ENCODE peak calls at places on chromosomes 5 and 9, in five cellular contexts. M is neuronal stem cell, K is mesenchymal stem cell, A is trophoblast cell, E is H1. V is an unnamed sample.

GRCh38 chr9:113602126-113603119 is 138.9 kb downstream of the RGS3 start:
- DNase-seq in M (no peak), K (peak), A (no peak), E (peak), V (peak)

GRCh38 chr5:181181650-181182565 is 23.1 kb downstream of the TRIM7 start:
- DNase-seq in M (no peak), K (peak), A (peak), E (no peak), V (peak)

GRCh38 chr9:97623946-97624345 is 9.2 kb downstream of the TSTD2 start:
- DNase-seq in M (no peak), K (no peak), A (no peak), E (no peak), V (no peak)

GRCh38 chr5:85814596-85814995 is 803.1 kb upstream of the COX7C start:
- DNase-seq in M (peak), K (peak), A (peak), E (peak), V (peak)

GRCh38 chr9:131728961-131729360 is 10.9 kb downstream of the RAPGEF1 start:
- DNase-seq in M (no peak), K (no peak), A (no peak), E (no peak), V (no peak)

GRCh38 chr9:111949919-111950318 is 53.3 kb downstream of the UGCG start:
- DNase-seq in M (no peak), K (no peak), A (no peak), E (no peak), V (no peak)

GRCh38 chr5:140827704-140828401 is at the start of gene PCDHA6:
- DNase-seq in M (no peak), K (peak), A (no peak), E (no peak), V (no peak)

GRCh38 chr9:69649566-69650260 is 22.5 kb downstream of the APBA1 start:
- DNase-seq in M (no peak), K (peak), A (no peak), E (no peak), V (no peak)

GRCh38 chr9:128706045-128706444 is 3.7 kb downstream of the PKN3 start:
- DNase-seq in M (no peak), K (no peak), A (no peak), E (no peak), V (peak)

GRCh38 chr9:85377751-85378289 is 363.9 kb downstream of the AGTPBP1 start:
- DNase-seq in M (no peak), K (peak), A (no peak), E (no peak), V (no peak)

GRCh38 chr5:132434813-132435286 is 55.7 kb downstream of the IRF1 start:
- DNase-seq in M (no peak), K (no peak), A (no peak), E (no peak), V (no peak)

GRCh38 chr5:107672212-107673105 is 1.7 kb upstream of the EFNA5 start:
- DNase-seq in M (peak), K (peak), A (peak), E (peak), V (peak)

GRCh38 chr5:138180183-138180782 is 1.4 kb downstream of the KIF20A start:
- DNase-seq in M (peak), K (peak), A (peak), E (no peak), V (no peak)

DNA sequence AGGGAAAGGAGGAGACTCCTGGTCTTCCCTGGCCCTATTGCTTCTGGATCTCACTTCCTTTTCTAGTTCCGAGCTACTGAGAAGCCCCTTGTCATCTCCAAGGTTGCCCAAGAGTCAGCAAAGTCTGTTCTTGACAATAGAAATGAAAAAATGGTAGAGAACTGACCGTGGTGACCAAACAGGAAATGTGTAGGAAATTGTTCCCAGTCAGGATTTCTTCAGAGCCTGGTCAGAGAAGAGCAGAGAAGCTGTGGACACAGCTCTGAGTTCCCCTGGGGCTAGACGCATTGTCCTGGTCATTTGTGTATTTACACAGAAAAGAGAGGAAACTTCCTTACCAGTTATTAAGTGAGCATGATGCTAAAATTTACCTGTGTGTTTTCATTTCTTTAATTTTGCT is 35.6 kb downstream of the S1PR3 start:
- DNase-seq in M (no peak), K (no peak), A (no peak), E (no peak), V (no peak)
- H2BK12ac ChIP-seq in M (no peak), K (no peak), A (peak), E (no peak), V (no peak)

GRCh38 chr5:172849636-172850453 is 15.8 kb downstream of the ERGIC1 start:
- DNase-seq in M (no peak), K (no peak), A (no peak), E (no peak), V (no peak)
- H2BK5ac ChIP-seq in M (no peak), K (no peak), A (no peak), E (no peak), V (no peak)

GRCh38 chr5:117143381-117143780 is 568.8 kb upstream of the SEMA6A start:
- DNase-seq in M (no peak), K (peak), A (peak), E (no peak), V (no peak)
- H2BK12ac ChIP-seq in M (no peak), K (no peak), A (no peak), E (no peak), V (no peak)

DNA sequence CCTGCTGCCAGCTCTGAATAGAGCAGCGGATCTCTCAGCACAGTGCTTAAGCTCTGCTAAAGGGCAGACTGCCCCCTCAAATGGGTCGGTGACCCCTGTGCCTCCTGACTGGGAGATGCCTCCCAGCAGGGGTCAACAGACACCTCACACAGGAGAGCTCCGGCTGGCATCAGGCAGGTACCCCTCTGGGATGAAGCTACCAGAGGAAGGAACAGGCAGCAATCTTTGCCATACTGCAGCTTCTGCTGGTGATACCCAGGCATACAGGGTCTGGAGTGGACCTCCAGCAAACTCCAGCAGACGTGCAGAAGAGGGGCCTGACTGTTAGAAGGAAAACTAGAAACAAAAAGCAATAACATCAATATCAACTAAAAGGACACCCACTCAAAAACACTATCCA is 131.6 kb downstream of the TMEM232 start:
- DNase-seq in M (no peak), K (no peak), A (no peak), E (no peak), V (no peak)
- H2BK5ac ChIP-seq in M (no peak), K (no peak), A (no peak), E (no peak), V (no peak)

GRCh38 chr9:73074176-73074708 is 77.4 kb upstream of the ANXA1 start:
- DNase-seq in M (no peak), K (peak), A (no peak), E (no peak), V (no peak)
- H2BK12ac ChIP-seq in M (no peak), K (no peak), A (no peak), E (no peak), V (no peak)

GRCh38 chr5:35884125-35884788 is 27.6 kb downstream of the IL7R start:
- DNase-seq in M (no peak), K (peak), A (peak), E (no peak), V (peak)
- H2BK5ac ChIP-seq in M (no peak), K (no peak), A (no peak), E (no peak), V (no peak)

GRCh38 chr5:143261748-143262392 is 141.6 kb downstream of the NR3C1 start:
- DNase-seq in M (no peak), K (peak), A (no peak), E (no peak), V (no peak)

GRCh38 chr5:143263272-143263810 is 140.1 kb downstream of the NR3C1 start:
- DNase-seq in M (no peak), K (peak), A (no peak), E (no peak), V (no peak)

GRCh38 chr5:143259254-143259605 is 144.3 kb downstream of the NR3C1 start:
- DNase-seq in M (no peak), K (no peak), A (peak), E (no peak), V (no peak)

GRCh38 chr5:143265995-143266394 is 137.5 kb downstream of the NR3C1 start:
- DNase-seq in M (no peak), K (no peak), A (no peak), E (no peak), V (no peak)

GRCh38 chr5:143262393-143263174 is 140.9 kb downstream of the NR3C1 start:
- DNase-seq in M (no peak), K (peak), A (no peak), E (no peak), V (no peak)
- H2BK12ac ChIP-seq in M (no peak), K (no peak), A (no peak), E (no peak), V (no peak)

DNA sequence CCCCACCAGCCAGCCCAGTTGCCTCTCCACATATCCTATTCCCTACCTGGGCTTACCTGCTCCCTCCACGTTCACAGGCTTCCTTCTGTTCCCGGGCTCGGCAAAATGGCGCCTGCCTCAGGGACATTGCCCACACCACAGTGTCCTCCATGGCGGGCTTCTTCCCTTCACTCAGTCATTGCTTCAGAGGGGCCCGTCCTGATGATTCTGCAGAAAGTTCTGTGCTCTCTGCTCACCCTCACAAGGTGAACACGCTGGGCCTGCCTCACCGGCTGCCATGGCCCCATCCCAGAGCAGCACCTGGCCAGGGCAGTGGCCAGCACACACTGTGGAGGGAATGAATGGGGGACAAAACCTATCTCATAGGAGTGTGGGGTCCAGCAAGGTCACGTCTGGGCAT is 313.0 kb downstream of the GADD45G start:
- DNase-seq in M (no peak), K (no peak), A (no peak), E (no peak), V (no peak)
- H2BK5ac ChIP-seq in M (no peak), K (no peak), A (peak), E (no peak), V (no peak)

DNA sequence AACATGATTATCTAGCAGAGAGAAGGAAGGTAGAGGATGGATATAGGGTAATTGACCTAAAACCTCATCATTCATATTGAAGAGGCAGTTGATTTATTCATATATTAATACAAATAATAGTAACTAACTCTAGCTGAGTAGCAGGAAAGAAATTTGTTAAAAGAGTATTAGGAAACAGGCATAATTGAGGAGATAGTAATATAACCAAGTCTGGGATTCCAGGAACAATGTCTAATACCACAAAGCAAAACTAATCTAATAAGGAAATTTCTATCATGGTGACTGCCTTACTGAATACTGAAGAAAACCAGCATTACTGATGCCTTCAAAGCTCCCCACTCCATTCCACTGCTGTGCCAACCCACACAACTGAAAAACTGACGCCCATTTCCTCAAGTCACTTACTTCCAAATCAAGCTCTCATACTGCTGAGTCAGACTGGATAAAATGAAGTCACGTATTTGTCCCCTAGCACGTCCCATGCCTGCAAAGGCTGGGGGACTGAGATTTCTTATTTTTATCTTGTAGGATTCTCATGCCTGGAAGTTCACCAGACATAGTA is 153.9 kb downstream of the SMC2 start:
- DNase-seq in M (no peak), K (no peak), A (no peak), E (no peak), V (no peak)
- H2BK12ac ChIP-seq in M (no peak), K (no peak), A (no peak), E (no peak), V (no peak)